ENCODE peak calls at places on chromosomes 6 and 20, in nine cellular contexts. Z is NCI-H187; E is Ammon's horn; C is iris pigment epithelial cell; P is BE2C; D is RKO; S is H1; J is aorta; M is CD8-positive, alpha-beta memory T cell. T is an unnamed sample.

GRCh38 chr6:128230267-128230989 is 290.0 kb downstream of the PTPRK start:
- DNase-seq in Z (no peak), E (no peak), C (no peak), P (no peak), D (no peak), S (no peak), J (no peak), M (no peak), T (no peak)

GRCh38 chr6:123030292-123030691 is 34.3 kb downstream of the CLVS2 start:
- DNase-seq in Z (no peak), E (no peak), C (no peak), P (no peak), D (no peak), S (no peak), J (no peak), M (no peak), T (no peak)

GRCh38 chr6:69917834-69918233 is 51.5 kb downstream of the COL19A1 start:
- DNase-seq in Z (no peak), E (no peak), C (peak), P (no peak), D (peak), S (no peak), J (no peak), M (no peak), T (peak)

GRCh38 chr20:35359335-35359997 is 52.3 kb downstream of the UQCC1 start:
- DNase-seq in Z (no peak), E (peak), C (no peak), P (no peak), D (no peak), S (no peak), J (no peak), M (no peak), T (no peak)

GRCh38 chr6:25454141-25454540 is 175.0 kb downstream of the CARMIL1 start:
- DNase-seq in Z (no peak), E (no peak), C (peak), P (no peak), D (no peak), S (no peak), J (no peak), M (no peak), T (no peak)

GRCh38 chr20:38153011-38153329 is 12.1 kb downstream of the TGM2 start:
- DNase-seq in Z (no peak), E (no peak), C (peak), P (no peak), D (no peak), S (no peak), J (no peak), M (no peak), T (peak)

GRCh38 chr6:22146581-22147468 is 150.0 kb downstream of the PRL start:
- DNase-seq in Z (no peak), E (peak), C (no peak), P (peak), D (no peak), S (no peak), J (no peak), M (peak), T (peak)

GRCh38 chr6:77650098-77650663 is 2.7 kb upstream of the MEI4 start:
- DNase-seq in Z (no peak), E (no peak), C (no peak), P (peak), D (no peak), S (peak), J (peak), M (no peak), T (no peak)

GRCh38 chr6:115271434-115271833 is 789.3 kb downstream of the FRK start:
- DNase-seq in Z (no peak), E (no peak), C (no peak), P (no peak), D (no peak), S (no peak), J (no peak), M (no peak), T (no peak)

GRCh38 chr20:42530855-42531674 is 658.6 kb downstream of the PTPRT start:
- DNase-seq in Z (no peak), E (peak), C (peak), P (no peak), D (peak), S (peak), J (no peak), M (no peak), T (peak)

GRCh38 chr6:24547243-24547642 is 52.5 kb downstream of the ALDH5A1 start:
- DNase-seq in Z (peak), E (no peak), C (no peak), P (peak), D (no peak), S (peak), J (no peak), M (peak), T (no peak)

GRCh38 chr6:169230923-169231789 is 22.5 kb downstream of the THBS2 start:
- DNase-seq in Z (no peak), E (no peak), C (no peak), P (no peak), D (no peak), S (no peak), J (no peak), M (no peak), T (no peak)

GRCh38 chr20:47093567-47093966 is 198.9 kb downstream of the EYA2 start:
- DNase-seq in Z (no peak), E (no peak), C (no peak), P (no peak), D (no peak), S (no peak), J (no peak), M (no peak), T (no peak)

GRCh38 chr20:52219441-52219840 is 27.9 kb upstream of the ZFP64 start:
- DNase-seq in Z (no peak), E (no peak), C (peak), P (peak), D (no peak), S (no peak), J (no peak), M (no peak), T (no peak)

GRCh38 chr6:2171728-2172127 is 73.7 kb downstream of the GMDS start:
- DNase-seq in Z (no peak), E (no peak), C (no peak), P (no peak), D (no peak), S (no peak), J (no peak), M (no peak), T (no peak)

GRCh38 chr6:130895516-130895915 is 68.3 kb downstream of the SMLR1 start:
- DNase-seq in Z (no peak), E (no peak), C (no peak), P (no peak), D (no peak), S (no peak), J (no peak), M (no peak), T (no peak)

GRCh38 chr6:169881398-169881797 is 130.0 kb downstream of the ERMARD start:
- DNase-seq in Z (no peak), E (no peak), C (no peak), P (no peak), D (no peak), S (no peak), J (no peak), M (no peak), T (no peak)

GRCh38 chr6:165861226-165861625 is 198.2 kb upstream of the PDE10A start:
- DNase-seq in Z (no peak), E (no peak), C (no peak), P (no peak), D (no peak), S (no peak), J (no peak), M (no peak), T (no peak)

GRCh38 chr6:21348462-21349195 is 244.9 kb upstream of the SOX4 start:
- DNase-seq in Z (peak), E (no peak), C (peak), P (no peak), D (peak), S (no peak), J (peak), M (no peak), T (peak)

GRCh38 chr6:54719633-54720032 is 126.9 kb upstream of the FAM83B start:
- DNase-seq in Z (no peak), E (no peak), C (no peak), P (no peak), D (no peak), S (no peak), J (no peak), M (no peak), T (no peak)

GRCh38 chr6:131251593-131252204 is 116.4 kb downstream of the AKAP7 start:
- DNase-seq in Z (no peak), E (no peak), C (no peak), P (no peak), D (no peak), S (no peak), J (no peak), M (no peak), T (no peak)

GRCh38 chr6:16205377-16206144 is 32.8 kb upstream of the GMPR start:
- DNase-seq in Z (no peak), E (no peak), C (peak), P (peak), D (no peak), S (no peak), J (no peak), M (no peak), T (no peak)

GRCh38 chr20:62728028-62728780 is 19.6 kb downstream of the NTSR1 start:
- DNase-seq in Z (no peak), E (no peak), C (no peak), P (no peak), D (no peak), S (no peak), J (peak), M (no peak), T (no peak)

GRCh38 chr20:7420345-7420744 is 519.9 kb downstream of the HAO1 start:
- DNase-seq in Z (no peak), E (no peak), C (no peak), P (no peak), D (no peak), S (no peak), J (no peak), M (no peak), T (no peak)

GRCh38 chr6:32188381-32189081 is 1.5 kb downstream of the PBX2 start:
- DNase-seq in Z (no peak), E (no peak), C (peak), P (no peak), D (no peak), S (no peak), J (no peak), M (no peak), T (no peak)

GRCh38 chr6:101722481-101722880 is 329.0 kb downstream of the GRIK2 start:
- DNase-seq in Z (no peak), E (no peak), C (peak), P (no peak), D (no peak), S (no peak), J (no peak), M (no peak), T (no peak)

GRCh38 chr6:96899019-96899418 is 1.3 kb upstream of the NDUFAF4 start:
- DNase-seq in Z (no peak), E (peak), C (peak), P (no peak), D (peak), S (no peak), J (no peak), M (no peak), T (peak)

GRCh38 chr6:90053614-90054013 is 159.3 kb downstream of the GJA10 start:
- DNase-seq in Z (no peak), E (no peak), C (no peak), P (no peak), D (no peak), S (no peak), J (no peak), M (no peak), T (no peak)

GRCh38 chr20:542777-543368 is 717 bp downstream of the CSNK2A1 start:
- DNase-seq in Z (no peak), E (no peak), C (peak), P (peak), D (peak), S (no peak), J (no peak), M (no peak), T (no peak)

GRCh38 chr6:168560126-168560525 is 119.1 kb downstream of the SMOC2 start:
- DNase-seq in Z (no peak), E (no peak), C (no peak), P (no peak), D (no peak), S (no peak), J (no peak), M (no peak), T (no peak)

GRCh38 chr6:41396335-41396734 is 60.9 kb downstream of the NCR2 start:
- DNase-seq in Z (no peak), E (no peak), C (no peak), P (no peak), D (no peak), S (no peak), J (no peak), M (no peak), T (no peak)

GRCh38 chr6:92779758-92780157 is 639.6 kb downstream of the EPHA7 start:
- DNase-seq in Z (no peak), E (peak), C (peak), P (peak), D (peak), S (no peak), J (no peak), M (no peak), T (no peak)

GRCh38 chr6:17574871-17575560 is 25.1 kb upstream of the FAM8A1 start:
- DNase-seq in Z (no peak), E (no peak), C (peak), P (no peak), D (peak), S (no peak), J (no peak), M (no peak), T (no peak)

GRCh38 chr6:20086992-20087391 is 125.3 kb downstream of the MBOAT1 start:
- DNase-seq in Z (no peak), E (no peak), C (no peak), P (no peak), D (no peak), S (no peak), J (no peak), M (no peak), T (no peak)

GRCh38 chr6:159595173-159595572 is 97.9 kb downstream of the SOD2 start:
- DNase-seq in Z (no peak), E (peak), C (peak), P (no peak), D (peak), S (no peak), J (peak), M (no peak), T (peak)

GRCh38 chr20:36202891-36203338 is 33.4 kb upstream of the AAR2 start:
- DNase-seq in Z (no peak), E (peak), C (peak), P (peak), D (peak), S (peak), J (peak), M (peak), T (peak)

GRCh38 chr6:24763578-24763977 is 11.2 kb upstream of the GMNN start:
- DNase-seq in Z (no peak), E (no peak), C (no peak), P (no peak), D (no peak), S (no peak), J (no peak), M (no peak), T (no peak)

GRCh38 chr6:29887330-29887818 is 55.0 kb upstream of the HLA-A start:
- DNase-seq in Z (no peak), E (peak), C (peak), P (no peak), D (peak), S (no peak), J (peak), M (peak), T (peak)

GRCh38 chr6:163828038-163828790 is 413.7 kb downstream of the QKI start:
- DNase-seq in Z (no peak), E (peak), C (peak), P (peak), D (no peak), S (no peak), J (no peak), M (no peak), T (no peak)

GRCh38 chr6:6659600-6660327 is 71.2 kb downstream of the LY86 start:
- DNase-seq in Z (no peak), E (peak), C (no peak), P (no peak), D (no peak), S (no peak), J (peak), M (peak), T (no peak)

T was measured in ACHN.